ENCODE peak calls at places on chromosomes 13 and 19, in six cellular contexts. Z, C, G, N, L and D are unnamed samples.

GRCh38 chr13:32911506-32911905 is 104.7 kb upstream of the KL start:
- DNase-seq in N (no peak), G (no peak), C (peak; percentile 70), L (peak; percentile 56), Z (no peak), D (peak; percentile 66)

GRCh38 chr19:19461671-19462622 is 53.4 kb downstream of the TSSK6 start:
- DNase-seq in G (no peak), Z (no peak), N (no peak), C (peak; percentile 97), L (peak; percentile 35), D (no peak)

GRCh38 chr19:18204394-18205179 is 745 bp upstream of the RAB3A start:
- DNase-seq in G (peak; percentile 53), Z (no peak), L (peak; percentile 59), C (no peak), N (no peak), D (no peak)

GRCh38 chr19:41427647-41428480 is 690 bp upstream of the B3GNT8 start:
- DNase-seq in Z (no peak), L (peak; percentile 26), G (peak; percentile 14), C (peak; percentile 39), N (peak; percentile 62), D (peak; percentile 52)

GRCh38 chr13:49026851-49027250 is 51.1 kb downstream of the FNDC3A start:
- DNase-seq in L (no peak), G (no peak), Z (no peak), C (no peak), N (no peak), D (no peak)

GRCh38 chr19:47600246-47601179 is 8.4 kb upstream of the BICRA start:
- DNase-seq in N (peak; percentile 100), Z (peak; percentile 89), L (peak; percentile 100), G (peak; percentile 98), C (peak; percentile 100), D (peak; percentile 97)

GRCh38 chr19:590396-590745 is 690 bp downstream of the HCN2 start:
- DNase-seq in N (no peak), L (peak; percentile 23), Z (no peak), G (no peak), C (no peak), D (no peak)

GRCh38 chr13:26785845-26786630 is 25.5 kb upstream of the GPR12 start:
- DNase-seq in C (peak; percentile 80), G (peak; percentile 45), N (no peak), Z (no peak), L (peak; percentile 70), D (no peak)

GRCh38 chr19:39941615-39942507 is 7.4 kb upstream of the FCGBP start:
- DNase-seq in Z (no peak), L (peak; percentile 75), G (no peak), C (no peak), N (no peak), D (no peak)

GRCh38 chr13:25406377-25406776 is 34.6 kb downstream of the ATP8A2 start:
- DNase-seq in G (no peak), L (no peak), N (no peak), C (peak; percentile 39), Z (no peak), D (no peak)

GRCh38 chr13:39656325-39656677 is 839 bp downstream of the COG6 start:
- DNase-seq in L (no peak), C (no peak), N (no peak), Z (no peak), G (no peak), D (peak; percentile 10)

GRCh38 chr13:48567521-48568331 is 34.8 kb upstream of the RCBTB2 start:
- DNase-seq in L (no peak), N (no peak), G (no peak), Z (no peak), C (no peak), D (no peak)

GRCh38 chr19:30799854-30800755 is 427.9 kb downstream of the ZNF536 start:
- DNase-seq in N (no peak), C (peak; percentile 75), Z (no peak), G (peak; percentile 13), L (peak; percentile 60), D (no peak)

GRCh38 chr19:31955061-31955460 is 390.3 kb upstream of the ZNF507 start:
- DNase-seq in C (no peak), G (no peak), Z (no peak), N (no peak), L (no peak), D (no peak)

GRCh38 chr19:51901860-51902259 is 3.0 kb downstream of the ZNF649 start:
- DNase-seq in N (no peak), C (no peak), Z (no peak), G (no peak), L (no peak), D (no peak)